ENCODE peak calls at places on chromosome 12, in nine cellular contexts. L is OCI-LY7, Z is astrocyte of the spinal cord, Q is fibroblast of the aortic adventitia, O is HepG2, A is cardiac muscle cell, X is DND-41, S is fibroblast of villous mesenchyme, I is SK-N-SH. P is an unnamed sample.

GRCh38 chr12:3225154-3225795 is 148.1 kb downstream of the TSPAN9 start:
- DNase-seq in L (no peak), A (peak; percentile 53), X (peak; percentile 63), O (no peak), S (peak; percentile 76), Q (no peak), I (no peak), Z (peak; percentile 88), P (no peak)

GRCh38 chr12:78887444-78887843 is 22.9 kb downstream of the SYT1 start:
- DNase-seq in A (no peak), S (no peak), X (no peak), Q (no peak), I (no peak), L (no peak), Z (no peak), O (no peak), P (no peak)

GRCh38 chr12:78120866-78121590 is 290.3 kb downstream of the NAV3 start:
- DNase-seq in O (no peak), Z (peak; percentile 49), X (no peak), S (peak; percentile 68), I (peak; percentile 35), Q (peak; percentile 82), L (peak; percentile 54), A (peak; percentile 72), P (no peak)

GRCh38 chr12:57042695-57043094 is 7.2 kb downstream of the MYO1A start:
- DNase-seq in Q (no peak), X (no peak), L (no peak), A (no peak), S (no peak), O (no peak), I (no peak), Z (no peak), P (no peak)

GRCh38 chr12:110280784-110281548 is at the start of gene ATP2A2:
- DNase-seq in L (peak; percentile 95), Z (peak; percentile 86), S (peak; percentile 87), O (peak; percentile 73), I (peak; percentile 98), A (peak; percentile 94), Q (peak; percentile 81), X (peak; percentile 90), P (no peak)

GRCh38 chr12:82555699-82556098 is 131.0 kb upstream of the TMTC2 start:
- DNase-seq in I (peak; percentile 3), L (no peak), X (no peak), Q (no peak), O (no peak), A (peak; percentile 10), Z (no peak), S (peak; percentile 1), P (no peak)

GRCh38 chr12:60257063-60257462 is 661.2 kb downstream of the SLC16A7 start:
- DNase-seq in A (peak; percentile 68), S (peak; percentile 66), X (no peak), O (peak; percentile 17), L (no peak), I (no peak), Z (peak; percentile 80), Q (peak; percentile 88), P (peak; percentile 52)

GRCh38 chr12:105804591-105805265 is 334.0 kb downstream of the NUAK1 start:
- DNase-seq in O (no peak), L (no peak), S (no peak), A (no peak), X (no peak), Q (no peak), Z (no peak), I (no peak), P (no peak)

GRCh38 chr12:42921741-42922511 is 332.4 kb upstream of the PRICKLE1 start:
- DNase-seq in I (peak; percentile 9), L (no peak), O (no peak), A (no peak), X (no peak), Z (peak; percentile 18), S (peak; percentile 67), Q (no peak), P (no peak)

GRCh38 chr12:22628228-22628627 is 3.3 kb downstream of the ETNK1 start:
- DNase-seq in L (no peak), O (no peak), S (peak; percentile 38), Q (peak; percentile 6), A (no peak), Z (no peak), X (no peak), I (no peak), P (no peak)

GRCh38 chr12:47274725-47275124 is 195.0 kb upstream of the AMIGO2 start:
- DNase-seq in Q (no peak), I (no peak), A (no peak), L (peak; percentile 25), X (no peak), S (no peak), O (no peak), Z (no peak), P (no peak)

GRCh38 chr12:122023339-122024131 is 1.9 kb downstream of the BCL7A start:
- DNase-seq in O (peak; percentile 80), Q (peak; percentile 82), X (peak; percentile 41), Z (peak; percentile 65), A (peak; percentile 70), S (peak; percentile 71), L (peak; percentile 62), I (peak; percentile 87), P (no peak)

GRCh38 chr12:93107943-93108342 is 178.8 kb upstream of the EEA1 start:
- DNase-seq in Z (no peak), Q (no peak), I (no peak), A (no peak), X (no peak), O (no peak), S (peak; percentile 46), L (no peak), P (no peak)

GRCh38 chr12:53476769-53477209 is 22.5 kb downstream of the MAP3K12 start:
- DNase-seq in L (peak; percentile 41), I (peak; percentile 67), X (no peak), S (peak; percentile 42), O (no peak), A (peak; percentile 48), Q (peak; percentile 51), Z (no peak), P (no peak)

GRCh38 chr12:65740873-65741600 is 83.2 kb upstream of the HMGA2 start:
- DNase-seq in L (no peak), Z (peak; percentile 92), O (peak; percentile 69), X (no peak), Q (peak; percentile 68), A (peak; percentile 91), I (peak; percentile 61), S (peak; percentile 90), P (no peak)

DNA sequence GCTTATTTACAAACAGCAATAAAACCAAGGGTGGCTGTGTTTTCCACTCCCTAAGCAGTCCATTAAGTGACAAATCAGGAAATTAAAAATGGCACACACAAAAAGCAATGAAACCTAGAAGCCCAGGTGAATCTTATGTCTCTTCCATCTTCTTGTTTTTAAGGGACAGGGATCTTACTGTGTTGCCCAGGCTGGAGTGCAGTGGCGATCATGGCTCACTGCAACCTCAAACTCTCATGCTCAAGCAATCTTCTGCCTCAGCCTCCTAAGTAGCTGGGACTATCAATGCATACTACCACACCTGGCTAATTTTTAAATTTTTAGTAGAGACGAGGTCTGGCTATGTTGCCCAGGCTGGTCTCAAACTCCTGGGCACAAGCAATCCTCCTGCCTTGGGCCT is 52.4 kb upstream of the CERS5 start:
- DNase-seq in S (no peak), L (no peak), I (no peak), Q (no peak), O (no peak), X (no peak), A (no peak), Z (no peak), P (no peak)
- H3K4me3 ChIP-seq in S (peak overlapping the region; percentile 91), L (peak overlapping the region; percentile 72), I (peak overlapping the region; percentile 65), Q (peak overlapping the region; percentile 83), O (no peak overlapping the region), X (no peak overlapping the region), A (no peak overlapping the region), Z (peak overlapping the region; percentile 64), P (peak overlapping the region; percentile 90)

DNA sequence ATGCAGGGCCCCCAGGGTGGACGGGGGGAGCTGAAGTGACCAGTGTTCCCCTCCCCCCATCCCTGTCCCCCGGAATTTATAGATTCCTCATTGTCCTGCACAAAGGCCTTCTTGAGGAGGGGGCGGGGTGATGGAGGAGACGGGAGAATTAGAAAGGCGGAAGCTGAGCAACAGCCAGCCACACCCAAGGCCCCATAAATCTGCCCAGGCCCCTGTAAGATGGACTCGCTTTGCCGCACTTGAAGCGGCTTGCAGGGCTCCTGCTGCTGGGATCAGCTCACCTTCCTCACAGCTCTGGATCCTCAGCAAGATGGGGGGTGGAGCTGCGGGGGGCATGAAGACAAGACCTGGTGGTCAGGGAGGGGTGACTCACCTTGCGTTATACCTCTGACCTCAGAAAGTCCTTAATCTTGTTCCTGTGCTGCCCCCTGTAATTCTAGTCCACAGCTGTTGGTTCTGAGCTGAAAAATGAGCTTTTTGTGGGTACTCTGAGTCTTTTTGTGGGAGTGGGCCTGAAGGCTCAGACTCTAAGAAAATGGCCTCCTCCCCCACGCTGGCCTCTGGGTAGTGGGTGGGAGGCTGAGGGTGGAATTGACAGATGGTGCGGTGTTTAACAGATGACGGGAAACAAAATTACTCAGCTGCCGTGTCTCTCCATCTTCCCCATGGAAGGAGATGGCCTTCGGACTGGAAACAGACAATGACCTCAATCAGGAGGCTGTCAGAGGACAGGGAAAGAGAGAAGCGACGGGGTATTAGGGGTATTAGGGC is 15.8 kb upstream of the ANKRD33 start:
- DNase-seq in Q (no peak), S (no peak), L (no peak), Z (no peak), O (no peak), I (no peak), A (no peak), X (no peak), P (no peak)
- H3K4me3 ChIP-seq in Q (no peak overlapping the region), S (no peak overlapping the region), L (no peak overlapping the region), Z (no peak overlapping the region), O (no peak overlapping the region), I (no peak overlapping the region), A (no peak overlapping the region), X (no peak overlapping the region), P (no peak overlapping the region)

GRCh38 chr12:132582058-132582420 is 28.3 kb downstream of the LRCOL1 start:
- DNase-seq in S (peak; percentile 22), X (no peak), Q (no peak), Z (no peak), O (no peak), I (no peak), A (no peak), L (no peak), P (no peak)

GRCh38 chr12:132583736-132584135 is 26.6 kb downstream of the LRCOL1 start:
- DNase-seq in L (no peak), I (no peak), Z (no peak), S (no peak), X (no peak), O (no peak), Q (no peak), A (no peak), P (no peak)

GRCh38 chr12:132581348-132582057 is 28.9 kb downstream of the LRCOL1 start:
- DNase-seq in O (no peak), L (no peak), A (no peak), X (no peak), S (no peak), I (no peak), Z (no peak), Q (no peak), P (no peak)

GRCh38 chr12:132583311-132583710 is 27.1 kb downstream of the LRCOL1 start:
- DNase-seq in Z (no peak), Q (no peak), A (no peak), I (no peak), O (no peak), S (no peak), X (no peak), L (no peak), P (no peak)

GRCh38 chr12:132582582-132583279 is 27.7 kb downstream of the LRCOL1 start:
- DNase-seq in Z (no peak), Q (no peak), S (no peak), O (no peak), A (no peak), I (no peak), X (no peak), L (no peak), P (no peak)
- H3K4me3 ChIP-seq in Z (no peak overlapping the region), Q (no peak overlapping the region), S (peak overlapping the region; percentile 37), O (no peak overlapping the region), A (no peak overlapping the region), I (no peak overlapping the region), X (no peak overlapping the region), L (no peak overlapping the region), P (no peak overlapping the region)

GRCh38 chr12:49294804-49295086 is 202 bp upstream of the PRPH start:
- DNase-seq in Q (no peak), I (peak; percentile 23), O (no peak), X (no peak), Z (no peak), A (no peak), L (no peak), S (no peak), P (no peak)
- H3K4me3 ChIP-seq in Q (no peak overlapping the region), I (no peak overlapping the region), O (no peak overlapping the region), X (no peak overlapping the region), Z (no peak overlapping the region), A (no peak overlapping the region), L (no peak overlapping the region), S (no peak overlapping the region), P (no peak overlapping the region)